ENCODE peak calls at places on chromosomes 13 and 19, in ten cellular contexts. D, R, L, J, I, U, P, A, Z and H are unnamed samples.

GRCh38 chr13:22893149-22893548 is 287.6 kb upstream of the SGCG start:
- DNase-seq in D (no peak), P (no peak), L (no peak), Z (no peak), I (no peak), A (no peak), J (no peak), U (no peak), R (no peak), H (no peak)

GRCh38 chr19:41219924-41220567 is 1.0 kb downstream of the AXL start:
- DNase-seq in I (peak; percentile 76), D (peak; percentile 59), P (no peak), R (peak; percentile 45), A (no peak), J (no peak), Z (peak; percentile 92), U (no peak), L (peak; percentile 62), H (peak; percentile 80)

GRCh38 chr19:38743394-38744297 is 628 bp downstream of the CAPN12 start:
- DNase-seq in P (no peak), U (no peak), D (no peak), Z (no peak), L (no peak), A (no peak), J (no peak), R (no peak), I (no peak), H (peak; percentile 75)

GRCh38 chr13:111965466-111966214 is 101.3 kb upstream of the SOX1 start:
- DNase-seq in J (no peak), D (no peak), Z (no peak), A (no peak), L (no peak), U (no peak), R (no peak), P (no peak), I (no peak), H (no peak)

GRCh38 chr19:37896142-37896541 is 10.3 kb downstream of the WDR87 start:
- DNase-seq in D (no peak), U (no peak), P (no peak), A (no peak), L (no peak), R (no peak), I (no peak), J (no peak), Z (no peak), H (no peak)

GRCh38 chr13:104140557-104140956 is 1074.3 kb upstream of the SLC10A2 start:
- DNase-seq in J (peak; percentile 73), R (peak; percentile 51), L (no peak), U (no peak), D (no peak), I (peak; percentile 70), Z (no peak), A (no peak), P (no peak), H (no peak)

GRCh38 chr19:32363175-32363574 is 17.8 kb downstream of the ZNF507 start:
- DNase-seq in I (no peak), U (no peak), A (no peak), P (no peak), J (peak; percentile 51), R (peak; percentile 64), L (no peak), Z (no peak), D (peak; percentile 91), H (no peak)

GRCh38 chr19:18202759-18203407 is 959 bp downstream of the RAB3A start:
- DNase-seq in R (no peak), L (peak; percentile 46), D (no peak), J (no peak), I (peak; percentile 36), A (no peak), Z (no peak), P (no peak), U (no peak), H (peak; percentile 86)

GRCh38 chr19:49850221-49850486 is 805 bp upstream of the PTOV1 start:
- DNase-seq in I (no peak), Z (no peak), A (no peak), J (no peak), D (no peak), U (no peak), P (no peak), L (peak; percentile 35), R (no peak), H (no peak)

GRCh38 chr19:5686647-5687359 is 3.3 kb upstream of the RPL36 start:
- DNase-seq in A (peak; percentile 98), P (peak; percentile 95), U (peak; percentile 50), L (peak; percentile 97), Z (peak; percentile 98), D (peak; percentile 81), I (peak; percentile 96), J (peak; percentile 92), R (peak; percentile 97), H (peak; percentile 100)

GRCh38 chr19:6362351-6362801 is 1.0 kb downstream of the CLPP start:
- DNase-seq in A (no peak), L (no peak), U (no peak), R (no peak), J (no peak), P (no peak), Z (no peak), D (no peak), I (peak; percentile 57), H (no peak)

GRCh38 chr19:5563008-5563431 is 4.7 kb downstream of the TINCR start:
- DNase-seq in J (no peak), I (no peak), D (no peak), Z (no peak), P (no peak), A (no peak), R (no peak), U (no peak), L (no peak), H (no peak)

GRCh38 chr13:24709186-24709913 is 29.1 kb downstream of the ATP12A start:
- DNase-seq in J (no peak), D (no peak), L (no peak), R (no peak), U (no peak), A (no peak), I (no peak), Z (no peak), P (peak; percentile 21), H (no peak)

GRCh38 chr19:43966079-43966694 is 15.2 kb downstream of the ZNF221 start:
- DNase-seq in Z (no peak), L (no peak), I (peak; percentile 8), U (no peak), D (peak; percentile 26), P (no peak), A (no peak), J (no peak), R (no peak), H (no peak)

GRCh38 chr19:57443121-57443696 is 8.1 kb downstream of the ZNF749 start:
- DNase-seq in L (no peak), U (no peak), I (no peak), P (no peak), R (no peak), J (no peak), D (no peak), Z (no peak), A (no peak), H (no peak)

GRCh38 chr13:113776231-113777125 is 17.5 kb downstream of the TMEM255B start:
- DNase-seq in A (no peak), P (no peak), R (no peak), I (no peak), L (no peak), U (no peak), Z (no peak), D (no peak), J (no peak), H (no peak)

GRCh38 chr19:10352764-10353671 is 13.6 kb upstream of the ICAM3 start:
- DNase-seq in I (no peak), U (no peak), L (peak; percentile 52), A (no peak), P (no peak), R (no peak), J (no peak), D (no peak), Z (peak; percentile 68), H (peak; percentile 96)

GRCh38 chr19:9934132-9934950 is 2.0 kb downstream of the OLFM2 start:
- DNase-seq in J (peak; percentile 78), Z (peak; percentile 77), A (peak; percentile 63), R (peak; percentile 83), L (peak; percentile 87), U (no peak), P (peak; percentile 85), D (peak; percentile 38), I (peak; percentile 88), H (peak; percentile 87)

GRCh38 chr13:51246411-51247298 is 24.5 kb downstream of the FAM124A start:
- DNase-seq in A (no peak), J (no peak), L (no peak), P (no peak), Z (no peak), U (peak; percentile 57), I (no peak), D (no peak), R (no peak), H (peak; percentile 76)